ENCODE peak calls at places on chromosomes 16 and 17, in ten cellular contexts. W is stimulated activated CD4-positive, alpha-beta T cell treated with anti-CD3 and anti-CD28 coated beads, Interleukin-2, amount 100 ng/mL, for 48 hours; U is NCI-H2081; X is HS-27A; D is HFF-Myc; T is NK-92 treated with Interleukin-12 subunit alpha and Interleukin-12 subunit beta, amount 100 ng/mL, for 24 hours; O is smooth muscle cell of the brain vasculature; C is NCI-H187; J is HEK293T; E is CD4-positive, CD25-positive, alpha-beta regulatory T cell. A is an unnamed sample.

GRCh38 chr17:10727192-10727591 is 2.6 kb downstream of the TMEM220 start:
- DNase-seq in X (no peak), D (no peak), O (no peak), T (no peak), C (no peak), J (no peak), U (no peak), E (no peak), W (no peak), A (no peak)

GRCh38 chr16:74748710-74749073 is 25.9 kb downstream of the FA2H start:
- DNase-seq in E (no peak), T (no peak), C (no peak), U (no peak), X (no peak), J (no peak), O (no peak), D (no peak), W (no peak), A (no peak)

GRCh38 chr17:80957461-80957941 is 34.1 kb upstream of the CHMP6 start:
- DNase-seq in E (no peak), U (no peak), D (no peak), O (no peak), X (no peak), C (no peak), W (no peak), T (no peak), J (no peak), A (no peak)

GRCh38 chr16:46901709-46902108 is 17.5 kb downstream of the GPT2 start:
- DNase-seq in X (no peak), T (no peak), J (no peak), W (no peak), D (no peak), E (no peak), O (no peak), C (no peak), U (no peak), A (no peak)

GRCh38 chr17:77451894-77452852 is 311.4 kb downstream of the SEC14L1 start:
- DNase-seq in X (no peak), D (no peak), T (no peak), C (no peak), W (no peak), O (no peak), J (no peak), U (no peak), E (no peak), A (no peak)

GRCh38 chr16:3101018-3101840 is 2.1 kb upstream of the ZSCAN10 start:
- DNase-seq in X (no peak), E (peak; percentile 57), O (no peak), J (peak; percentile 61), C (no peak), U (peak; percentile 6), T (no peak), D (no peak), W (peak; percentile 47), A (no peak)

GRCh38 chr17:8468109-8468508 is 32.4 kb downstream of the NDEL1 start:
- DNase-seq in O (no peak), X (no peak), C (no peak), E (no peak), T (no peak), U (no peak), W (no peak), D (no peak), J (no peak), A (no peak)

GRCh38 chr17:60863892-60864673 is 186.4 kb downstream of the BCAS3 start:
- DNase-seq in U (no peak), X (no peak), W (no peak), J (no peak), O (no peak), C (no peak), E (no peak), D (no peak), T (no peak), A (no peak)

GRCh38 chr17:63479495-63480184 is 2.8 kb downstream of the ACE start:
- DNase-seq in U (peak; percentile 18), X (no peak), J (no peak), W (no peak), O (no peak), E (no peak), D (no peak), T (no peak), C (no peak), A (no peak)

GRCh38 chr17:46984341-46984740 is 5.3 kb upstream of the RPRML start:
- DNase-seq in O (no peak), W (no peak), D (no peak), E (no peak), X (no peak), T (no peak), J (no peak), C (no peak), U (no peak), A (no peak)

GRCh38 chr16:5069048-5069447 is 2.6 kb upstream of the ALG1 start:
- DNase-seq in O (no peak), W (no peak), T (no peak), E (no peak), X (no peak), J (no peak), C (no peak), D (no peak), U (no peak), A (no peak)

GRCh38 chr17:77316191-77316641 is 175.4 kb downstream of the SEC14L1 start:
- DNase-seq in X (no peak), T (no peak), O (peak; percentile 89), C (no peak), U (no peak), W (no peak), E (no peak), J (no peak), D (no peak), A (no peak)

GRCh38 chr17:45342871-45343526 is 26.2 kb upstream of the MAP3K14 start:
- DNase-seq in D (no peak), W (no peak), U (no peak), T (no peak), C (no peak), O (no peak), E (no peak), X (no peak), J (no peak), A (no peak)

GRCh38 chr17:64071111-64071510 is 50.7 kb upstream of the ICAM2 start:
- DNase-seq in X (no peak), W (no peak), J (no peak), E (no peak), T (no peak), C (no peak), U (no peak), D (no peak), O (no peak), A (no peak)

GRCh38 chr17:61139219-61139618 is 260.4 kb upstream of the TBX2 start:
- DNase-seq in X (peak; percentile 17), U (no peak), O (no peak), W (peak; percentile 12), T (peak; percentile 23), C (no peak), E (peak; percentile 75), D (peak; percentile 74), J (no peak), A (no peak)

GRCh38 chr16:72073831-72074230 is 10.8 kb downstream of the HPR start:
- DNase-seq in E (no peak), J (no peak), D (no peak), T (no peak), O (no peak), C (no peak), U (no peak), X (no peak), W (no peak), A (no peak)

GRCh38 chr17:5705081-5705875 is 121.0 kb upstream of the NLRP1 start:
- DNase-seq in W (peak; percentile 7), O (no peak), D (no peak), C (no peak), E (no peak), J (peak; percentile 40), T (no peak), X (no peak), U (no peak), A (no peak)

GRCh38 chr16:2159052-2159838 is 3.7 kb downstream of the TRAF7 start:
- DNase-seq in E (no peak), T (no peak), W (no peak), U (no peak), C (no peak), J (no peak), X (no peak), O (no peak), D (no peak), A (no peak)

GRCh38 chr16:66256919-66257318 is 109.6 kb upstream of the CDH5 start:
- DNase-seq in C (no peak), J (no peak), E (no peak), T (no peak), X (no peak), O (no peak), W (no peak), D (no peak), U (no peak), A (no peak)

GRCh38 chr16:86601356-86601755 is 23.0 kb downstream of the FOXL1 start:
- DNase-seq in T (no peak), D (no peak), U (no peak), C (no peak), J (no peak), E (no peak), W (no peak), O (no peak), X (no peak), A (no peak)

GRCh38 chr17:48647103-48647963 is 21.2 kb upstream of the HOXB9 start:
- DNase-seq in T (no peak), X (no peak), J (peak; percentile 64), D (no peak), W (no peak), C (no peak), U (no peak), O (no peak), E (no peak), A (no peak)

GRCh38 chr17:77205396-77206124 is 64.8 kb downstream of the SEC14L1 start:
- DNase-seq in O (no peak), J (no peak), C (no peak), U (no peak), T (no peak), W (no peak), X (no peak), E (no peak), D (no peak), A (no peak)

GRCh38 chr17:42675984-42676423 is 790 bp downstream of the PLEKHH3 start:
- DNase-seq in D (no peak), O (no peak), J (peak; percentile 45), C (no peak), U (peak; percentile 73), E (no peak), T (no peak), W (no peak), X (no peak), A (no peak)

GRCh38 chr17:9256361-9256943 is 235.1 kb downstream of the NTN1 start:
- DNase-seq in T (no peak), C (no peak), X (no peak), J (no peak), U (no peak), O (no peak), E (no peak), W (no peak), D (no peak), A (no peak)

GRCh38 chr16:82995927-82996441 is 369.2 kb downstream of the CDH13 start:
- DNase-seq in O (peak; percentile 57), T (no peak), E (no peak), W (no peak), U (peak; percentile 61), J (no peak), X (peak; percentile 74), D (peak; percentile 91), C (no peak), A (no peak)

GRCh38 chr17:44556114-44556853 is 1.0 kb upstream of the FZD2 start:
- DNase-seq in E (no peak), X (no peak), O (no peak), J (peak; percentile 50), C (no peak), D (no peak), W (no peak), U (peak; percentile 62), T (peak; percentile 16), A (no peak)

GRCh38 chr17:40818733-40819527 is 3.5 kb downstream of the KRT10 start:
- DNase-seq in D (no peak), C (peak; percentile 66), J (peak; percentile 62), T (peak; percentile 72), U (peak; percentile 83), O (no peak), W (peak; percentile 81), E (peak; percentile 86), X (no peak), A (no peak)

GRCh38 chr17:76544123-76544915 is 4.5 kb downstream of the PRCD start:
- DNase-seq in X (no peak), T (no peak), E (no peak), W (no peak), J (no peak), O (no peak), D (no peak), C (no peak), U (no peak), A (no peak)